ENCODE peak calls at places on chromosomes 12 and 14, in seven cellular contexts. C is NB4, N is body of pancreas, R is heart left ventricle, M is K562, A is Peyer's patch, K is transverse colon. U is an unnamed sample.
A peak's percentile ranks its signal among the peaks of the same experiment; 100 is the strongest.

GRCh38 chr12:23930599-23930998 is 18.9 kb downstream of the SOX5 start:
- DNase-seq in M (no peak), A (no peak), K (no peak), R (no peak), N (no peak), C (no peak), U (no peak)

GRCh38 chr12:131366261-131366871 is 344.5 kb upstream of the SFSWAP start:
- DNase-seq in M (no peak), C (no peak), K (no peak), A (no peak), R (no peak), N (no peak), U (no peak)

GRCh38 chr12:127416796-127417195 is 850.2 kb upstream of the TMEM132C start:
- DNase-seq in A (no peak), R (no peak), C (no peak), N (no peak), M (no peak), K (no peak), U (no peak)

GRCh38 chr12:71392521-71393145 is 47.0 kb upstream of the LGR5 start:
- DNase-seq in M (peak; percentile 79), A (no peak), K (no peak), N (peak; percentile 41), R (no peak), C (peak; percentile 73), U (peak; percentile 77)

GRCh38 chr14:51616724-51617409 is 34.8 kb upstream of the FRMD6 start:
- DNase-seq in N (peak; percentile 81), R (no peak), K (no peak), M (no peak), C (no peak), A (no peak), U (no peak)

GRCh38 chr12:21223930-21224329 is 92.9 kb downstream of the SLCO1B1 start:
- DNase-seq in A (no peak), M (no peak), N (no peak), R (no peak), C (no peak), K (no peak), U (no peak)

GRCh38 chr14:61438860-61439765 is 117.7 kb downstream of the PRKCH start:
- DNase-seq in R (no peak), A (no peak), M (peak; percentile 10), N (peak; percentile 67), C (peak; percentile 66), K (peak; percentile 36), U (no peak)

GRCh38 chr14:75906680-75907280 is 75.0 kb downstream of the TGFB3 start:
- DNase-seq in M (peak; percentile 73), C (peak; percentile 57), N (peak; percentile 69), K (peak; percentile 68), A (peak; percentile 66), R (peak; percentile 50), U (peak; percentile 67)

GRCh38 chr12:12201274-12201758 is 65.5 kb downstream of the LRP6 start:
- DNase-seq in R (no peak), N (no peak), K (no peak), A (no peak), M (peak; percentile 52), C (no peak), U (peak; percentile 14)

GRCh38 chr12:89385965-89386537 is 33.8 kb upstream of the DUSP6 start:
- DNase-seq in C (no peak), A (no peak), K (no peak), N (peak; percentile 32), M (no peak), R (no peak), U (peak; percentile 13)

GRCh38 chr12:77847060-77847541 is 16.4 kb downstream of the NAV3 start:
- DNase-seq in A (no peak), C (peak; percentile 16), M (no peak), R (no peak), K (no peak), N (no peak), U (no peak)

GRCh38 chr14:101927859-101928258 is 36.5 kb upstream of the DYNC1H1 start:
- DNase-seq in A (peak; percentile 29), R (peak; percentile 96), C (peak; percentile 90), K (peak; percentile 75), N (peak; percentile 82), M (peak; percentile 89), U (no peak)

GRCh38 chr14:105767315-105767714 is 240.9 kb downstream of the TMEM121 start:
- DNase-seq in A (no peak), C (no peak), M (no peak), N (no peak), R (no peak), K (no peak), U (no peak)

GRCh38 chr14:21024668-21025373 is at the start of gene NDRG2:
- DNase-seq in R (peak; percentile 90), C (peak; percentile 72), M (peak; percentile 85), K (peak; percentile 90), A (peak; percentile 84), N (peak; percentile 88), U (peak; percentile 50)

GRCh38 chr12:68675098-68675842 is 11.5 kb upstream of the NUP107 start:
- DNase-seq in R (no peak), A (peak; percentile 78), N (peak; percentile 34), K (peak; percentile 64), C (peak; percentile 28), M (peak; percentile 61), U (no peak)

GRCh38 chr14:103346286-103346685 is 12.2 kb downstream of the EIF5 start:
- DNase-seq in N (no peak), R (no peak), A (no peak), K (no peak), C (no peak), M (no peak), U (no peak)

GRCh38 chr14:103341250-103342129 is 7.5 kb downstream of the EIF5 start:
- DNase-seq in A (no peak), N (no peak), K (no peak), M (no peak), R (no peak), C (no peak), U (peak; percentile 59)

GRCh38 chr14:103340480-103341212 is 6.6 kb downstream of the EIF5 start:
- DNase-seq in M (no peak), N (no peak), A (no peak), R (no peak), K (no peak), C (no peak), U (no peak)

GRCh38 chr14:103343905-103344797 is 10.1 kb downstream of the EIF5 start:
- DNase-seq in R (no peak), C (no peak), A (no peak), M (no peak), N (no peak), K (no peak), U (peak; percentile 66)

GRCh38 chr14:103343164-103343879 is 9.3 kb downstream of the EIF5 start:
- DNase-seq in R (no peak), A (no peak), K (no peak), N (no peak), C (no peak), M (peak; percentile 37), U (peak; percentile 88)
- TF ChIP-seq POLR2A in R (no peak), A (no peak), K (no peak), N (no peak), C (no peak), M (no peak), U (no peak)

GRCh38 chr14:24059841-24060388 is 8.1 kb downstream of the CARMIL3 start:
- DNase-seq in R (no peak), N (no peak), K (no peak), C (no peak), M (no peak), A (no peak), U (no peak)

GRCh38 chr14:24060443-24060842 is 8.6 kb downstream of the CARMIL3 start:
- DNase-seq in N (no peak), K (no peak), A (no peak), C (no peak), R (no peak), M (no peak), U (no peak)

GRCh38 chr14:24057867-24058259 is 6.1 kb downstream of the CARMIL3 start:
- DNase-seq in A (no peak), N (no peak), K (no peak), M (no peak), C (no peak), R (no peak), U (no peak)

GRCh38 chr14:24058260-24058950 is 6.6 kb downstream of the CARMIL3 start:
- DNase-seq in M (peak; percentile 59), C (peak; percentile 70), K (peak; percentile 84), N (peak; percentile 91), A (peak; percentile 83), R (peak; percentile 65), U (peak; percentile 28)

GRCh38 chr14:24058951-24059475 is 7.2 kb downstream of the CARMIL3 start:
- DNase-seq in C (no peak), M (no peak), N (no peak), A (no peak), K (no peak), R (no peak), U (no peak)
- TF ChIP-seq POLR2A in C (no peak), M (no peak), N (no peak), A (no peak), K (no peak), R (no peak), U (no peak)

GRCh38 chr12:6722863-6723262 is 983 bp upstream of the COPS7A start:
- DNase-seq in K (no peak), R (no peak), N (no peak), M (no peak), C (no peak), A (no peak), U (peak; percentile 71)

GRCh38 chr12:6724409-6724797 is 557 bp downstream of the COPS7A start:
- DNase-seq in A (peak; percentile 55), R (no peak), N (peak; percentile 22), M (peak; percentile 56), K (peak; percentile 33), C (peak; percentile 73), U (peak; percentile 62)

GRCh38 chr12:6729186-6729585 is 5.3 kb downstream of the COPS7A start:
- DNase-seq in M (no peak), K (no peak), R (no peak), C (no peak), A (no peak), N (no peak), U (no peak)

GRCh38 chr12:6725350-6725749 is 1.5 kb downstream of the COPS7A start:
- DNase-seq in N (no peak), R (no peak), C (no peak), K (no peak), M (no peak), A (no peak), U (no peak)

DNA sequence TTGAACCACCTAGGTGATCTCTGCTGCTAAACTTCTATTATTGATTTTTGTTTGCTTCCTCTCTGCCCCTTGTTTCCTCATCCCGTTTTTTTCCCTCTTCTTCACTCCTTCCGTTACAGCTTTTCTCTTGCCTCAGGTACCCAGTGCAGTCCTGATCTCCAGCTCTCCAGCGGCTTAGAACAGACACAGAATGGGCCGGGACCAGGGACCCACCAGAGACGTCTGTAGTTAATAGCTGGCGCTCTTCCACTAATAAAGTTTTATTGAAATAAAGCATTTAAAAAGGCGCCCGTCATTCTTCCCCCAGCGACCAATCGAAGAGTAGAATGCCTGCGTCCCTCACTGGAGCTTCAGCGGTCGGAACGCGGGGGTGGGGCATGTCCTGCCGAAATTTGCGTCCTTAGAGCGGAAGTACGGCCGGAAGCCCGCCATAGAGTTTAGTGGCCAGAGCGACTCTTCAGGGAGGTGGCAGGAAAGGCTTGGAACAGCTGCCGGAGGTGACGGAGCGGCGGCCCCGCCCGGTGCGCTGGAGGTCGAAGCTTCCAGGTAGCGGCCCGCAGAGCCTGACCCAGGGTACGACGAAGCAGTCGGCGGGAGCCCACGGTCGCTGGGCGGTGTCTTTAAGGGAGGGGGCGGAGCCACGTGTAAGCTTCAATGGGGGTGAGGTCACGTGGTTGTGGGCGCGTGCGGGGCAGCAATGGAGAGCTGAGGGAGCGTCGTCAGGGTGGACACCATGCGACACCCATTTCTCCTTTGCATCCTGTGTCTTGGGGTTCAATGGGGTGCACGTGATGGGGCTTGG is at the start of gene COPS7A:
- DNase-seq in A (peak; percentile 98), K (peak; percentile 99), R (peak; percentile 99), C (peak; percentile 99), N (peak; percentile 98), M (peak; percentile 97), U (peak; percentile 99)
- TF ChIP-seq POLR2A in A (peak; percentile 58), K (peak; percentile 66), R (peak; percentile 58), C (peak; percentile 72), N (peak; percentile 83), M (peak; percentile 76), U (peak; percentile 88)

GRCh38 chr14:24299255-24300191 is at the start of the genes DHRS1 and NOP9:
- DNase-seq in K (peak; percentile 96), A (peak; percentile 94), M (peak; percentile 92), R (peak; percentile 90), N (peak; percentile 91), C (peak; percentile 92), U (peak; percentile 98)
- TF ChIP-seq POLR2A in K (peak; percentile 86), A (peak; percentile 96), M (peak; percentile 72), R (peak; percentile 55), N (peak; percentile 82), C (peak; percentile 73), U (peak; percentile 78)

U was measured in erythroblast.